ENCODE peak calls at places on chromosomes 16 and 17, in seven cellular contexts. One of them, this sample, is unnamed.

GRCh38 chr17:39756376-39757079 is 18.8 kb downstream of the GRB7 start:
- DNase-seq in fibroblast of lung: no peak
- DNase-seq in heart right ventricle: no peak
- DNase-seq in fibroblast of villous mesenchyme: no peak
- DNase-seq in osteocyte: no peak
- DNase-seq in AG09319: no peak
- DNase-seq in epithelial cell of esophagus: no peak
- DNase-seq in this sample: no peak

GRCh38 chr17:67058036-67058435 is 13.7 kb downstream of the CACNG1 start:
- DNase-seq in fibroblast of lung: no peak
- DNase-seq in heart right ventricle: no peak
- DNase-seq in fibroblast of villous mesenchyme: no peak
- DNase-seq in osteocyte: peak; percentile 49
- DNase-seq in AG09319: no peak
- DNase-seq in epithelial cell of esophagus: no peak
- DNase-seq in this sample: no peak

GRCh38 chr17:36542755-36543154 is 2.0 kb upstream of the GGNBP2 start:
- DNase-seq in fibroblast of lung: no peak
- DNase-seq in heart right ventricle: no peak
- DNase-seq in fibroblast of villous mesenchyme: no peak
- DNase-seq in osteocyte: no peak
- DNase-seq in AG09319: no peak
- DNase-seq in epithelial cell of esophagus: no peak
- DNase-seq in this sample: no peak

GRCh38 chr16:78065344-78065743 is 34.1 kb upstream of the WWOX start:
- DNase-seq in fibroblast of lung: peak; percentile 71
- DNase-seq in heart right ventricle: no peak
- DNase-seq in fibroblast of villous mesenchyme: peak; percentile 81
- DNase-seq in osteocyte: no peak
- DNase-seq in AG09319: no peak
- DNase-seq in epithelial cell of esophagus: no peak
- DNase-seq in this sample: no peak

GRCh38 chr16:88599092-88599733 is 29.0 kb downstream of the ZC3H18 start:
- DNase-seq in fibroblast of lung: no peak
- DNase-seq in heart right ventricle: peak; percentile 83
- DNase-seq in fibroblast of villous mesenchyme: no peak
- DNase-seq in osteocyte: no peak
- DNase-seq in AG09319: no peak
- DNase-seq in epithelial cell of esophagus: no peak
- DNase-seq in this sample: peak; percentile 79

GRCh38 chr16:24984903-24985675 is 30.1 kb downstream of the ARHGAP17 start:
- DNase-seq in fibroblast of lung: no peak
- DNase-seq in heart right ventricle: no peak
- DNase-seq in fibroblast of villous mesenchyme: no peak
- DNase-seq in osteocyte: no peak
- DNase-seq in AG09319: no peak
- DNase-seq in epithelial cell of esophagus: no peak
- DNase-seq in this sample: no peak

GRCh38 chr16:50625374-50625773 is 55.7 kb downstream of the SNX20 start:
- DNase-seq in fibroblast of lung: no peak
- DNase-seq in heart right ventricle: no peak
- DNase-seq in fibroblast of villous mesenchyme: no peak
- DNase-seq in osteocyte: no peak
- DNase-seq in AG09319: no peak
- DNase-seq in epithelial cell of esophagus: no peak
- DNase-seq in this sample: no peak

GRCh38 chr17:8152112-8152775 is at the start of gene PER1:
- DNase-seq in fibroblast of lung: peak; percentile 91
- DNase-seq in heart right ventricle: peak; percentile 98
- DNase-seq in fibroblast of villous mesenchyme: peak; percentile 99
- DNase-seq in osteocyte: peak; percentile 98
- DNase-seq in AG09319: peak; percentile 89
- DNase-seq in epithelial cell of esophagus: peak; percentile 99
- DNase-seq in this sample: peak; percentile 99

GRCh38 chr17:64783556-64784352 is 121.6 kb upstream of the SMURF2 start:
- DNase-seq in fibroblast of lung: no peak
- DNase-seq in heart right ventricle: no peak
- DNase-seq in fibroblast of villous mesenchyme: no peak
- DNase-seq in osteocyte: peak; percentile 71
- DNase-seq in AG09319: no peak
- DNase-seq in epithelial cell of esophagus: no peak
- DNase-seq in this sample: peak; percentile 37
- TF ChIP-seq CTCF in fibroblast of lung: no peak
- TF ChIP-seq CTCF in heart right ventricle: no peak
- TF ChIP-seq CTCF in fibroblast of villous mesenchyme: no peak
- TF ChIP-seq CTCF in osteocyte: no peak
- TF ChIP-seq CTCF in AG09319: no peak
- TF ChIP-seq CTCF in epithelial cell of esophagus: no peak
- TF ChIP-seq CTCF in this sample: no peak

GRCh38 chr17:16506188-16506587 is 14.2 kb upstream of the LRRC75A start:
- DNase-seq in fibroblast of lung: no peak
- DNase-seq in heart right ventricle: no peak
- DNase-seq in fibroblast of villous mesenchyme: no peak
- DNase-seq in osteocyte: no peak
- DNase-seq in AG09319: no peak
- DNase-seq in epithelial cell of esophagus: no peak
- DNase-seq in this sample: no peak
- TF ChIP-seq CTCF in fibroblast of lung: no peak
- TF ChIP-seq CTCF in heart right ventricle: no peak
- TF ChIP-seq CTCF in fibroblast of villous mesenchyme: peak; percentile 21
- TF ChIP-seq CTCF in osteocyte: peak; percentile 28
- TF ChIP-seq CTCF in AG09319: no peak
- TF ChIP-seq CTCF in epithelial cell of esophagus: peak; percentile 33
- TF ChIP-seq CTCF in this sample: no peak

DNA sequence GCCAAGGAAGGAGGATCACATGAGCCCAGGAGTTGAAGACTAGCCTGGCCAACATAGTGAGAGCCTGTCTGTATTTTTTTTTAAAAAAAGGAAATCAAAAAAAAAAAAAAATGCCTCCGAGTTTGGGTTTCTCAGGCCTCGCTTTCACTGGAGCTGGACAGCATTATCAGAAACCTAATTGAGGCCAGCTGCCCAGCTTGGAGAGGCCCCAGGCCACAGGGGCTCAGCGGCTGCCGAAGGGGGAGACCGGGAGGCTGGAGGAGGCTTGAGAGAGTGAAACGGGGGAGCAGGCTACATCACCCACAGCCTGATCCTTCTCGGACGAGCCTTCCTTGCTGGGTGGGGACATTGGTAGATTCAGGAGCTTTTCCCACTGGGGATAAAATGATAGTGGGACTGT is 5.1 kb downstream of the TTYH2 start:
- DNase-seq in fibroblast of lung: no peak
- DNase-seq in heart right ventricle: no peak
- DNase-seq in fibroblast of villous mesenchyme: no peak
- DNase-seq in osteocyte: no peak
- DNase-seq in AG09319: no peak
- DNase-seq in epithelial cell of esophagus: no peak
- DNase-seq in this sample: no peak
- TF ChIP-seq CTCF in fibroblast of lung: no peak
- TF ChIP-seq CTCF in heart right ventricle: no peak
- TF ChIP-seq CTCF in fibroblast of villous mesenchyme: no peak
- TF ChIP-seq CTCF in osteocyte: no peak
- TF ChIP-seq CTCF in AG09319: no peak
- TF ChIP-seq CTCF in epithelial cell of esophagus: no peak
- TF ChIP-seq CTCF in this sample: no peak

GRCh38 chr16:57830890-57831484 is 28.7 kb upstream of the KIFC3 start:
- DNase-seq in fibroblast of lung: peak; percentile 23
- DNase-seq in heart right ventricle: no peak
- DNase-seq in fibroblast of villous mesenchyme: no peak
- DNase-seq in osteocyte: no peak
- DNase-seq in AG09319: no peak
- DNase-seq in epithelial cell of esophagus: peak; percentile 90
- DNase-seq in this sample: no peak

GRCh38 chr16:57829969-57830360 is 27.7 kb upstream of the KIFC3 start:
- DNase-seq in fibroblast of lung: no peak
- DNase-seq in heart right ventricle: no peak
- DNase-seq in fibroblast of villous mesenchyme: no peak
- DNase-seq in osteocyte: no peak
- DNase-seq in AG09319: no peak
- DNase-seq in epithelial cell of esophagus: no peak
- DNase-seq in this sample: peak; percentile 35

GRCh38 chr16:57826706-57827625 is 24.7 kb upstream of the KIFC3 start:
- DNase-seq in fibroblast of lung: peak; percentile 51
- DNase-seq in heart right ventricle: peak; percentile 54
- DNase-seq in fibroblast of villous mesenchyme: no peak
- DNase-seq in osteocyte: no peak
- DNase-seq in AG09319: no peak
- DNase-seq in epithelial cell of esophagus: no peak
- DNase-seq in this sample: peak; percentile 64

GRCh38 chr16:57826040-57826434 is 23.7 kb upstream of the KIFC3 start:
- DNase-seq in fibroblast of lung: no peak
- DNase-seq in heart right ventricle: no peak
- DNase-seq in fibroblast of villous mesenchyme: no peak
- DNase-seq in osteocyte: no peak
- DNase-seq in AG09319: no peak
- DNase-seq in epithelial cell of esophagus: no peak
- DNase-seq in this sample: no peak

DNA sequence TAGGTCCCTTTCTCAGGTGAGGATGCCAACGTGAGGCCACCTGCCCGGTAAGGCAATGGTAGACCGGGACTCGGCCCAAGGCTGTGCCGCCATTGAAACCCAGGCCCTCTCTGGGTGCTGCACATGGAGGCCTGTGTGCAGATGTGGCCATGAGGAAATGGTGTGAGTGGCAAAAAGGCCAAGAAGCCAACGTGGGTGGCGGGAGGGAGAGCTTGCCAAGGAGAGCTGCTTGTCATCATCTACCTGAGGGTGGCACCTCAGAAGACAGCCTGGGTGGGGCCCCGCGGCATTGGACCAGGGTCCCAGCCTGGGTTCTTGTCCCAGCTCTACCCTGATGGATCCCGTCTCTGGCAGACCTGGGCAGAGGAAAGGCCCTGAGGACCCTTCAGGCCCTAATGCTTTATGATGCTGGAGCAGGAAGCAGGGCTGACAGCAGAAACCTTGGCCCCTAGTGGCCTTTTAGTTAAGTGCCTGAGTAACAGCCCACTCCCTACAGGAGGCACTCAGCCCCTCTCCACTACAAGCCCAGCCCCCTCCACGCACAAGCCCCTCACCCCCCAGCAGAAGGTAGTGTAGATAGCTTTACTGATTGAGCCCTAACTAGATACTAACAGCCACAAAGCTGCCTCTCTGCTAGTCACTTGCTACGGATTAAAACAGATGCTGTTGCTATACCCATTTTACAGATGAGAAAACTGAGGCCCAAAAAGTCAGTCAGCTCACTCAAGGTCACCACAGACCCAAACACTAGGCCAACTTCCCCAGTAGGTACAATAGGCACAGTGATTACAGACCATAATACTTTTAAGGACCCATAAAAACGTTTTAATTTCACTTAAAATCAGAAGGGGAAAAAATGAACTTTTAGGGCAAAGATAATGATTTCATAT is 26.2 kb upstream of the KIFC3 start:
- DNase-seq in fibroblast of lung: no peak
- DNase-seq in heart right ventricle: no peak
- DNase-seq in fibroblast of villous mesenchyme: no peak
- DNase-seq in osteocyte: no peak
- DNase-seq in AG09319: no peak
- DNase-seq in epithelial cell of esophagus: no peak
- DNase-seq in this sample: peak; percentile 37
- TF ChIP-seq CTCF in fibroblast of lung: no peak
- TF ChIP-seq CTCF in heart right ventricle: no peak
- TF ChIP-seq CTCF in fibroblast of villous mesenchyme: no peak
- TF ChIP-seq CTCF in osteocyte: no peak
- TF ChIP-seq CTCF in AG09319: no peak
- TF ChIP-seq CTCF in epithelial cell of esophagus: no peak
- TF ChIP-seq CTCF in this sample: no peak

GRCh38 chr17:72025113-72025512 is 95.7 kb upstream of the SOX9 start:
- DNase-seq in fibroblast of lung: no peak
- DNase-seq in heart right ventricle: no peak
- DNase-seq in fibroblast of villous mesenchyme: no peak
- DNase-seq in osteocyte: no peak
- DNase-seq in AG09319: no peak
- DNase-seq in epithelial cell of esophagus: no peak
- DNase-seq in this sample: no peak

GRCh38 chr17:72033311-72033710 is 87.5 kb upstream of the SOX9 start:
- DNase-seq in fibroblast of lung: no peak
- DNase-seq in heart right ventricle: no peak
- DNase-seq in fibroblast of villous mesenchyme: no peak
- DNase-seq in osteocyte: no peak
- DNase-seq in AG09319: no peak
- DNase-seq in epithelial cell of esophagus: no peak
- DNase-seq in this sample: no peak

GRCh38 chr17:72031219-72031906 is 89.5 kb upstream of the SOX9 start:
- DNase-seq in fibroblast of lung: no peak
- DNase-seq in heart right ventricle: no peak
- DNase-seq in fibroblast of villous mesenchyme: no peak
- DNase-seq in osteocyte: no peak
- DNase-seq in AG09319: no peak
- DNase-seq in epithelial cell of esophagus: no peak
- DNase-seq in this sample: no peak

GRCh38 chr17:72034000-72034399 is 86.8 kb upstream of the SOX9 start:
- DNase-seq in fibroblast of lung: no peak
- DNase-seq in heart right ventricle: no peak
- DNase-seq in fibroblast of villous mesenchyme: no peak
- DNase-seq in osteocyte: no peak
- DNase-seq in AG09319: no peak
- DNase-seq in epithelial cell of esophagus: no peak
- DNase-seq in this sample: no peak

DNA sequence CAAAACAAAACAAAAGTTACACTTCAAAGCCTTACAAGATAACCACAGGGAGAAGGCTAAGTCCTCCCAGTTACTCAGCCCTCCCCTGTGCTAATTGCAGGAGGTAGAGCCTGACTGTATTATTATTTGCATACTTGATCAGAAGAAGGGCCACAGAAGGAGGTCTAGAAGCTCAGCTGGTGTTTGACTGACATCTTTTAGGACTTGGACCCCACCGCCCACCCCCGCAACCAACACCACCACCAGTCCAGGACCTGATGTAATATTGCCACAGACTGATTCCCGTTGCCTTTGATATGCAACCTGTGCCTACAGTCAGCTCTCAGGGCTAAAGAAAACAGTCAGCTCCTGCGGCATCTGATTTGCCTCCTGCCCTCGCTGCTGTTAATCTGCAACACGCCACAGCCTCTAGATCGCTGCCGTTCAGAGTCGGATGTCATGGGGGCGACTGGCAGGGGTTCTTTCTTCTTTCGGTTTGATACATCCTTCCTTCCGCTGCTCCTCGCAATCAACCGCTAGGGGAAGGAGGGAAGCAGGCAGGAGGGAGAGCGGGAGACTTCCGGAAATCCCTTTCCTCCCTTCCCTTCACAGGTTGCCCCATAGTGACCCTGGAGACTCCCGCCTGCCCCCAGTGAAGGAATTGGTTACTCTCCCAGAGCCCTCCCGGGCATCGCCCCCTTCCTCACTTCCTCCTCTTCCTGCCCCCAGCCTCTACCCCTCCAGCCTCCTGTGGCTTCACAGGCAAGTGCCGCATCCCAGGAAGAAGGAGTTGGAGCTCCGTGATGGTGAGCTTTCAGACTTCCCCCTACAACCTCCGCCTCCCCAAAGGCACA is 90.5 kb upstream of the SOX9 start:
- DNase-seq in fibroblast of lung: peak; percentile 70
- DNase-seq in heart right ventricle: peak; percentile 15
- DNase-seq in fibroblast of villous mesenchyme: peak; percentile 28
- DNase-seq in osteocyte: no peak
- DNase-seq in AG09319: peak; percentile 43
- DNase-seq in epithelial cell of esophagus: peak; percentile 19
- DNase-seq in this sample: peak; percentile 37
- TF ChIP-seq CTCF in fibroblast of lung: peak; percentile 63
- TF ChIP-seq CTCF in heart right ventricle: peak; percentile 42
- TF ChIP-seq CTCF in fibroblast of villous mesenchyme: peak; percentile 44
- TF ChIP-seq CTCF in osteocyte: peak; percentile 54
- TF ChIP-seq CTCF in AG09319: peak; percentile 63
- TF ChIP-seq CTCF in epithelial cell of esophagus: peak; percentile 46
- TF ChIP-seq CTCF in this sample: peak; percentile 19

GRCh38 chr17:13939222-13939621 is 130.1 kb upstream of the COX10 start:
- DNase-seq in fibroblast of lung: no peak
- DNase-seq in heart right ventricle: no peak
- DNase-seq in fibroblast of villous mesenchyme: no peak
- DNase-seq in osteocyte: no peak
- DNase-seq in AG09319: no peak
- DNase-seq in epithelial cell of esophagus: no peak
- DNase-seq in this sample: no peak
- TF ChIP-seq CTCF in fibroblast of lung: no peak
- TF ChIP-seq CTCF in heart right ventricle: no peak
- TF ChIP-seq CTCF in fibroblast of villous mesenchyme: peak; percentile 28
- TF ChIP-seq CTCF in osteocyte: no peak
- TF ChIP-seq CTCF in AG09319: no peak
- TF ChIP-seq CTCF in epithelial cell of esophagus: no peak
- TF ChIP-seq CTCF in this sample: no peak

This sample was measured in psoas muscle.